ENCODE peak calls at places on chromosomes 2 and 18, in seven cellular contexts. G, W, T, K, X, E and S are unnamed samples.

GRCh38 chr2:152396763-152397162 is 61.8 kb downstream of the FMNL2 start:
- DNase-seq in G (no peak), W (no peak), T (no peak), K (peak; percentile 45), X (no peak), E (peak; percentile 57), S (no peak)

GRCh38 chr2:236395067-236395466 is 130.9 kb upstream of the ASB18 start:
- DNase-seq in G (no peak), W (no peak), T (no peak), K (no peak), X (no peak), E (no peak), S (no peak)

GRCh38 chr2:23594079-23594494 is 209.1 kb downstream of the KLHL29 start:
- DNase-seq in G (no peak), W (no peak), T (no peak), K (no peak), X (no peak), E (no peak), S (no peak)

GRCh38 chr2:51734115-51734514 is 702.2 kb upstream of the NRXN1 start:
- DNase-seq in G (no peak), W (no peak), T (no peak), K (peak; percentile 71), X (no peak), E (peak; percentile 11), S (no peak)

GRCh38 chr2:66925128-66925527 is 472.0 kb upstream of the ETAA1 start:
- DNase-seq in G (no peak), W (no peak), T (no peak), K (peak; percentile 39), X (no peak), E (peak; percentile 72), S (no peak)

GRCh38 chr2:204072443-204073324 is 136.1 kb downstream of the ICOS start:
- DNase-seq in G (peak; percentile 21), W (peak; percentile 43), T (peak; percentile 84), K (no peak), X (peak; percentile 38), E (peak; percentile 5), S (no peak)

GRCh38 chr2:113370478-113371091 is 66.9 kb upstream of the ZNG1B start:
- DNase-seq in G (peak; percentile 65), W (peak; percentile 72), T (peak; percentile 83), K (peak; percentile 72), X (peak; percentile 50), E (peak; percentile 70), S (peak; percentile 37)

GRCh38 chr18:14104906-14105748 is 27.1 kb downstream of the ZNF519 start:
- DNase-seq in G (no peak), W (no peak), T (peak; percentile 54), K (no peak), X (no peak), E (no peak), S (no peak)

GRCh38 chr18:35861367-35862114 is 110.9 kb upstream of the RMP24 start:
- DNase-seq in G (no peak), W (no peak), T (no peak), K (no peak), X (no peak), E (no peak), S (no peak)

GRCh38 chr2:18987592-18988073 is 370.8 kb downstream of the OSR1 start:
- DNase-seq in G (peak; percentile 44), W (peak; percentile 82), T (no peak), K (peak; percentile 95), X (no peak), E (peak; percentile 93), S (peak; percentile 83)

GRCh38 chr2:28621172-28622100 is 125.6 kb downstream of the PLB1 start:
- DNase-seq in G (peak; percentile 58), W (peak; percentile 63), T (peak; percentile 49), K (peak; percentile 98), X (peak; percentile 67), E (peak; percentile 92), S (peak; percentile 66)

GRCh38 chr2:138760693-138761092 is 19.5 kb downstream of the NXPH2 start:
- DNase-seq in G (no peak), W (no peak), T (no peak), K (no peak), X (no peak), E (no peak), S (no peak)

GRCh38 chr2:40348038-40348437 is 103.9 kb downstream of the SLC8A1 start:
- DNase-seq in G (no peak), W (no peak), T (no peak), K (no peak), X (no peak), E (no peak), S (no peak)

GRCh38 chr18:47260138-47260923 is 8.9 kb upstream of the SKOR2 start:
- DNase-seq in G (no peak), W (peak; percentile 64), T (peak; percentile 94), K (peak; percentile 14), X (peak; percentile 32), E (peak; percentile 23), S (no peak)

GRCh38 chr18:27412551-27412950 is 227.4 kb upstream of the CHST9 start:
- DNase-seq in G (no peak), W (no peak), T (no peak), K (no peak), X (no peak), E (no peak), S (no peak)

GRCh38 chr18:27415495-27415894 is 230.4 kb upstream of the CHST9 start:
- DNase-seq in G (no peak), W (no peak), T (no peak), K (no peak), X (no peak), E (no peak), S (no peak)

GRCh38 chr18:27414691-27415090 is 229.6 kb upstream of the CHST9 start:
- DNase-seq in G (no peak), W (no peak), T (no peak), K (no peak), X (no peak), E (no peak), S (no peak)

GRCh38 chr18:27411911-27412310 is 226.8 kb upstream of the CHST9 start:
- DNase-seq in G (no peak), W (no peak), T (no peak), K (no peak), X (no peak), E (no peak), S (no peak)

DNA sequence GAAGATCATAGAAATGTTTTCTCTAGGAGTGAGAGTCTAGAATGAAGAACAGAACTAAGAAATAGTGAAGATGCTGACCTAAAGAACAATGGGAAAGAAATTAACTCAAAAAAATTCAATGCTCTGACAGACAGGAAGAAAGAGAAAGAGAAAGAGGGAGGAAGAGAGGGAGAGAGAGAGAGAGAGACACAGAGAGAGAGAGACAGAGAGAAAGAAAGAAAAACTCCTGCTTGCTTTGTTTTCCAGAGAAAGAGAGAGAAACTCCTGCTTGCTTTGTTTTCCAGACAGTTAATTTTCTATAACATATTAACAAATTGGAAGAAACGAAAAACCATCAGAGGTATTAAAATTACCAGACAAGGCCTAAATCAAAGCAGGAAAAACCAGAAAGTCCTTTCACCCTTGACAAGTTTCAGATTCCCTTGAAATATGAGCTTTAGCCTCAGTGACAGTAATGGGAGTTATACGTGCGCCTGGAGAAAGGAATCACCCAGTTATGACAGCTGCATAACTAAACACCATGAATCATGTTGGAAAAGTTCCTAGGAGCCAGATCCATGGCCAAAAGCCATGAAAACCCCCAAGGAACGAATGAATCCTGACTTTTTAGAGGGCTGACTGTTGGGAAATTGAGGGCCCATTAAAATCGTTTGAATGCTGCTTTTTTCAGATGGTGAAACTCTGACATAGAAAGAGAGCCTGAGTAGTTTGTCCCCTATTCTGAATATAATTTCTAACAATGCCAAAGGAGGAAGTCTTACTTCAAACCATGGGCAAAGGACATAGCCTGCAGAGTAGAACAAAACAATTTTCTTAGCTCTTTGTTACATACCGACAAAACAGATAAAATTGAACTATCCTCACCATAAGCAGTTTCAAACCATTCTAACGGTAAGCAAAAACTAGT is 228.6 kb upstream of the CHST9 start:
- DNase-seq in G (no peak), W (no peak), T (no peak), K (no peak), X (no peak), E (peak; percentile 31), S (no peak)
- TF ChIP-seq CTCF in G (no peak), W (no peak), T (no peak), K (no peak), X (no peak), E (no peak), S (no peak)

DNA sequence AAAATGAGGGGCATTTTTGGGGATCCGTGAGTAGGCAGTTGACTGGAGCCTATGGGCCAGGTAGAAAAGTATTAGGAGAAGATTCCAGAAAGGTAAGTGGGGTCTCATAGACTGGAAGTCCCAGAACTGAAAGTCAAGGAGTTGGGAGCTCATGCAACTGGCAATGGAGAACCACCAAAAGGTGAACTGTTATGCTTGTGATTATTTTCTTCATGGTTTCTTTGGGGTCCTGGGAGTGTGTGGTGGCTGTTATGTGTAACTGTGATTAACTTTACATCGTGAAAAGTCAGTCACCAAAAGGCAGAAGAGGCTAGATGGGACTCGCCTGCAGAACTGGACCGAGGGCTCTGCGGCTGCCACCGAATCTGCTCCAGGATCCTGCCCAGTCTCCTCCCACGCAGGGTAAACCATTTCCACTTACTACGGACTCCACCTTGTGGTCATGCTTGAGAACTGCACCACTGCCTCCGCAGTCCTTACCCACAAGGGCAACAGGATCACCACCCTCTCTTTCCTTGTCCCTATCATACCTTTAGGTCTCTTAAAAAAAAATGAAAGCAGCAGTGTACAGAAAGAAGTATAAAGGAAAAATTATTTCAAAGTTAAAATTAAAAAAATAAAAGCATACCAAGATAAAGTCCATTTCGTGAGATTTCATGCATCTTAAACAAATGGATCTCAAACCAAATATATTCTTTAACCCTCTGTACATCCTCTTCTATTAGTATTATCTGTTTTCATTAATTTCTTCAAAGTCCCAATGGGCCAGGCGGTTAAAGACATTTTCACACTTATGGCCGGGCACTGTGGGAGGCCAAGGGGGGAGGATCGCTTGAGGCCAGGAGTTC is 15.6 kb upstream of the CEP68 start:
- DNase-seq in G (peak; percentile 69), W (peak; percentile 85), T (peak; percentile 86), K (peak; percentile 84), X (peak; percentile 81), E (peak; percentile 85), S (peak; percentile 61)
- H3K4me3 ChIP-seq in G (no peak overlapping the region), W (peak overlapping the region; percentile 32), T (no peak overlapping the region), K (peak overlapping the region; percentile 26), X (no peak overlapping the region), E (peak overlapping the region; percentile 37), S (no peak overlapping the region)

DNA sequence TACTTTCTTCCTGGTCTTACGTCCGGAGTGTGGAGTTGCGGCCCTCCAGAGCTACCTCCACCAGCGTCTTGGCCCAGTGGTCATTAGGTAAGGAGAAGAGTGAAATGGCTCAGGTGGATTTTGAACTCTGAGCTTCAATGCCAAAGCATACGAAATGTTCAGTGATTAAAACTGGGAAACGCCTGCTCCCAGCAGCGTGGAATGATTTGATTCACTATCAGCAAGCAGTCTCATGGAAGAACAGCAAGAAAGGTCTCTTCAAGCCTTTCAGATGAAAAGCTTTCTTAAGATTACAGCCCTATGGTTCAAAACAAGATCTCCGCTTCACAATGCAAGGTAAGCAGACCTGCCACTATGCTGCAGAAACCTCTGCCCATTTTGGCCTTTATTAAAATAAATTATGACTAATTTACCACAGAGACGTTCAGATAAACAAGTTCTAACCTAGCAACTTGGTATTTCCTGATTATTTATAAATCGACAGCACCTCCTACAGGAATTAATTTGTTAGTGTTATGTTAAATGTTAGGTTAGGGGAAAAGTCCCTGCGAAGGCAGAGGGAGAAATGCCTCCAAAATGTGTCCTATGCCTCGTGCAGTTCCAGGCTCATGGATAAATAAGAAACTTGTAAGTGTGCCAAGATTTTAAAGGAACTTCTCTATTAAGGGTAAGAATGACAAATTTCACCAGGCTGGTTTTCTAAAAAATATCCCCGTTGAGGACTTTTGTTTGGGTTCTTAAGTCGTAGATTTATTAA is 10.1 kb downstream of the SP9 start:
- DNase-seq in G (peak; percentile 46), W (no peak), T (peak; percentile 75), K (peak; percentile 63), X (no peak), E (peak; percentile 46), S (no peak)
- TF ChIP-seq CTCF in G (peak; percentile 29), W (peak; percentile 27), T (peak; percentile 61), K (peak; percentile 59), X (peak; percentile 77), E (peak; percentile 44), S (peak; percentile 38)

GRCh38 chr2:181954538-181954883 is 31.1 kb upstream of the PPP1R1C start:
- DNase-seq in G (no peak), W (no peak), T (no peak), K (peak; percentile 23), X (no peak), E (no peak), S (no peak)
- H3K4me3 ChIP-seq in G (peak overlapping the region; percentile 22), W (peak overlapping the region; percentile 44), T (no peak overlapping the region), K (no peak overlapping the region), X (peak overlapping the region; percentile 40), E (peak overlapping the region; percentile 12), S (no peak overlapping the region)